ENCODE peak calls at places on chromosome 10, in nine cellular contexts. One of them, this sample, is unnamed.

GRCh38 chr10:131731780-131732630 is 168.8 kb upstream of the PPP2R2D start:
- DNase-seq in fibroblast of lung: no peak
- DNase-seq in psoas muscle: no peak
- DNase-seq in left ventricle myocardium inferior: no peak
- DNase-seq in colonic mucosa: no peak
- DNase-seq in IMR-90: no peak
- DNase-seq in A549: no peak
- DNase-seq in Peyer's patch: no peak
- DNase-seq in kidney: no peak
- DNase-seq in this sample: no peak

GRCh38 chr10:133231946-133232574 is 2.0 kb downstream of the UTF1 start:
- DNase-seq in fibroblast of lung: no peak
- DNase-seq in psoas muscle: no peak
- DNase-seq in left ventricle myocardium inferior: no peak
- DNase-seq in colonic mucosa: no peak
- DNase-seq in IMR-90: no peak
- DNase-seq in A549: no peak
- DNase-seq in Peyer's patch: no peak
- DNase-seq in kidney: no peak
- DNase-seq in this sample: no peak

GRCh38 chr10:34792881-34793280 is 22.2 kb downstream of the PARD3 start:
- DNase-seq in fibroblast of lung: no peak
- DNase-seq in psoas muscle: no peak
- DNase-seq in left ventricle myocardium inferior: no peak
- DNase-seq in colonic mucosa: no peak
- DNase-seq in IMR-90: no peak
- DNase-seq in A549: no peak
- DNase-seq in Peyer's patch: no peak
- DNase-seq in kidney: no peak
- DNase-seq in this sample: no peak

GRCh38 chr10:80202934-80203834 is 2.2 kb downstream of the ANXA11 start:
- DNase-seq in fibroblast of lung: peak; percentile 82
- DNase-seq in psoas muscle: peak; percentile 91
- DNase-seq in left ventricle myocardium inferior: peak; percentile 81
- DNase-seq in colonic mucosa: peak; percentile 75
- DNase-seq in IMR-90: peak; percentile 85
- DNase-seq in A549: peak; percentile 75
- DNase-seq in Peyer's patch: peak; percentile 74
- DNase-seq in kidney: peak; percentile 88
- DNase-seq in this sample: peak; percentile 86

GRCh38 chr10:73889014-73889413 is 14.7 kb upstream of the CAMK2G start:
- DNase-seq in fibroblast of lung: peak; percentile 72
- DNase-seq in psoas muscle: peak; percentile 80
- DNase-seq in left ventricle myocardium inferior: peak; percentile 56
- DNase-seq in colonic mucosa: peak; percentile 48
- DNase-seq in IMR-90: peak; percentile 78
- DNase-seq in A549: peak; percentile 55
- DNase-seq in Peyer's patch: peak; percentile 43
- DNase-seq in kidney: peak; percentile 86
- DNase-seq in this sample: peak; percentile 41

GRCh38 chr10:112115781-112116385 is 67.7 kb downstream of the GPAM start:
- DNase-seq in fibroblast of lung: peak; percentile 3
- DNase-seq in psoas muscle: no peak
- DNase-seq in left ventricle myocardium inferior: no peak
- DNase-seq in colonic mucosa: peak; percentile 32
- DNase-seq in IMR-90: peak; percentile 18
- DNase-seq in A549: peak; percentile 33
- DNase-seq in Peyer's patch: no peak
- DNase-seq in kidney: no peak
- DNase-seq in this sample: no peak

GRCh38 chr10:132493246-132493755 is 44.3 kb upstream of the INPP5A start:
- DNase-seq in fibroblast of lung: no peak
- DNase-seq in psoas muscle: peak; percentile 43
- DNase-seq in left ventricle myocardium inferior: no peak
- DNase-seq in colonic mucosa: no peak
- DNase-seq in IMR-90: no peak
- DNase-seq in A549: no peak
- DNase-seq in Peyer's patch: no peak
- DNase-seq in kidney: no peak
- DNase-seq in this sample: no peak

GRCh38 chr10:7832060-7832459 is 13.8 kb downstream of the TAF3 start:
- DNase-seq in fibroblast of lung: no peak
- DNase-seq in psoas muscle: no peak
- DNase-seq in left ventricle myocardium inferior: no peak
- DNase-seq in colonic mucosa: no peak
- DNase-seq in IMR-90: no peak
- DNase-seq in A549: no peak
- DNase-seq in Peyer's patch: no peak
- DNase-seq in kidney: no peak
- DNase-seq in this sample: no peak

GRCh38 chr10:88527245-88527644 is 55.9 kb downstream of the RNLS start:
- DNase-seq in fibroblast of lung: no peak
- DNase-seq in psoas muscle: no peak
- DNase-seq in left ventricle myocardium inferior: no peak
- DNase-seq in colonic mucosa: no peak
- DNase-seq in IMR-90: no peak
- DNase-seq in A549: no peak
- DNase-seq in Peyer's patch: no peak
- DNase-seq in kidney: no peak
- DNase-seq in this sample: no peak

GRCh38 chr10:61760943-61761824 is 98.5 kb downstream of the CABCOCO1 start:
- DNase-seq in fibroblast of lung: peak; percentile 91
- DNase-seq in psoas muscle: no peak
- DNase-seq in left ventricle myocardium inferior: no peak
- DNase-seq in colonic mucosa: no peak
- DNase-seq in IMR-90: peak; percentile 87
- DNase-seq in A549: no peak
- DNase-seq in Peyer's patch: no peak
- DNase-seq in kidney: no peak
- DNase-seq in this sample: no peak

DNA sequence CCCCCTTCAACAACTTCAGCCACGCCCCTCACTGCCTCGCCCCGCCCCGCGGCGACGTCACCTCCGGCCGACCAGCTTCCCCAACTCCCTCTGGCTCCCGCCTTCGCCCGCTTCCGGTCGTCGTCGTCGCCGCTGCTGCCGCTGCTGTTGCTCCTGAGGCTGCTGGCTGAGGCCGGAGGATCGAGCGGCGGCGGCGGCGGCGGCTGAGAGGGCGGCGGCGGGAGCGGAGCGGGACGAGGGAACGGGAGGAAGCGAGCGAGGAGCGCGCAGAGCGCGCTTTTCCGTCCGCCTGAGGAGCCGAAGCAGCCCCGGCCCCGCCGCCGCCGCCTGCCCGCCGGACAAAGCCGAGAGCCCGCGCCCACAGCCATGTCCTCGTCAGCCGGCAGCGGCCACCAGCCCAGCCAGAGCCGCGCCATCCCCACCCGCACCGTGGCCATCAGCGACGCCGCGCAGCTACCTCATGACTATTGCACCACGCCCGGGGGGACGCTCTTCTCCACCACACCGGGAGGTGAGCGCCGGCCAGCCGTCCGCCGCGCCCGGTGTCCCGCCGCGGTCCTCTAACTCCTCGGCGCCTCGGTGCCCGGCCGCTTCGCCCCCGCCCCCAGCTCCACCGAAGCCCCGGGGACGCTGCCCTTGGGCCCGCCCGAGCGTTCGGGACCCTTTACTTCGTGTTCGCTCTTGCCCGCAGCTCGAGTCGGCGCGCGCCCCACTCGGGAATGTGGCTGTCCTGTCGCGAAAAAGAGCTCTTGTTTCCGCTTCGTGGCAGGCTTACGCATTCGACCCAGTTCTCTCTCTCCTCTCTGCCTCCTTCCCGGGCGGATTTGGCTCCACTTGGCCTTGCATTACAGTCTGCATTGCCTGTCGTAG is at the start of gene EIF4EBP2:
- DNase-seq in fibroblast of lung: peak; percentile 96
- DNase-seq in psoas muscle: peak; percentile 99
- DNase-seq in left ventricle myocardium inferior: peak; percentile 99
- DNase-seq in colonic mucosa: peak; percentile 100
- DNase-seq in IMR-90: peak; percentile 93
- DNase-seq in A549: peak; percentile 96
- DNase-seq in Peyer's patch: peak; percentile 98
- DNase-seq in kidney: peak; percentile 99
- DNase-seq in this sample: peak; percentile 99
- H3K27ac ChIP-seq in fibroblast of lung: peak within 1 kb of the TSS; percentile 95
- H3K27ac ChIP-seq in psoas muscle: peak within 1 kb of the TSS; percentile 100
- H3K27ac ChIP-seq in left ventricle myocardium inferior: peak within 1 kb of the TSS; percentile 99
- H3K27ac ChIP-seq in colonic mucosa: peak within 1 kb of the TSS; percentile 95
- H3K27ac ChIP-seq in IMR-90: peak within 1 kb of the TSS; percentile 73
- H3K27ac ChIP-seq in A549: peak within 1 kb of the TSS; percentile 92
- H3K27ac ChIP-seq in Peyer's patch: peak within 1 kb of the TSS; percentile 95
- H3K27ac ChIP-seq in kidney: peak within 1 kb of the TSS; percentile 98
- H3K27ac ChIP-seq in this sample: peak within 1 kb of the TSS; percentile 95

GRCh38 chr10:14299516-14299915 is 31.2 kb downstream of the FRMD4A start:
- DNase-seq in fibroblast of lung: no peak
- DNase-seq in psoas muscle: no peak
- DNase-seq in left ventricle myocardium inferior: no peak
- DNase-seq in colonic mucosa: no peak
- DNase-seq in IMR-90: no peak
- DNase-seq in A549: no peak
- DNase-seq in Peyer's patch: no peak
- DNase-seq in kidney: no peak
- DNase-seq in this sample: no peak

GRCh38 chr10:14296081-14296709 is 34.5 kb downstream of the FRMD4A start:
- DNase-seq in fibroblast of lung: no peak
- DNase-seq in psoas muscle: no peak
- DNase-seq in left ventricle myocardium inferior: no peak
- DNase-seq in colonic mucosa: no peak
- DNase-seq in IMR-90: no peak
- DNase-seq in A549: no peak
- DNase-seq in Peyer's patch: no peak
- DNase-seq in kidney: no peak
- DNase-seq in this sample: peak; percentile 12

GRCh38 chr10:14306201-14306600 is 24.5 kb downstream of the FRMD4A start:
- DNase-seq in fibroblast of lung: no peak
- DNase-seq in psoas muscle: no peak
- DNase-seq in left ventricle myocardium inferior: no peak
- DNase-seq in colonic mucosa: no peak
- DNase-seq in IMR-90: no peak
- DNase-seq in A549: no peak
- DNase-seq in Peyer's patch: no peak
- DNase-seq in kidney: no peak
- DNase-seq in this sample: no peak

GRCh38 chr10:14304029-14304428 is 26.7 kb downstream of the FRMD4A start:
- DNase-seq in fibroblast of lung: no peak
- DNase-seq in psoas muscle: no peak
- DNase-seq in left ventricle myocardium inferior: no peak
- DNase-seq in colonic mucosa: no peak
- DNase-seq in IMR-90: no peak
- DNase-seq in A549: no peak
- DNase-seq in Peyer's patch: no peak
- DNase-seq in kidney: no peak
- DNase-seq in this sample: no peak

DNA sequence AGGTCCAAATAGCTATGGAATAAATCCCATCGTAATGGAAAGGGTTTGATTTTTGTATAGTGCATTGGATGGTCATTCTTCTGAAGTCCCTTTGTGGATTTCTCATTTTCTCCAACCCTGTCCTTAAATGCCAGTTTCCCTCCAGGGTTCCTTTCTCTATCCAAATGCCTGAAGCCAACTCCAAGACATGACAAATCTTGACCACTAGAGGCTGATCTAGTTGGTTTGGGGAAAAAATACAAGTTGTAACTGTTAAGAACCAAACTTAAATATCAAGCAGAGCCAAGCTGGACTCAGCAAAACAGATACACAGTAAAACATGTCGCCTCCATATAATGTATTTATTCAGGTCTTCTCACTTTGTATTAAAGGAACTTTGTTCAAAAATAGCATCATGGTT is 28.7 kb downstream of the FRMD4A start:
- DNase-seq in fibroblast of lung: peak; percentile 22
- DNase-seq in psoas muscle: no peak
- DNase-seq in left ventricle myocardium inferior: no peak
- DNase-seq in colonic mucosa: no peak
- DNase-seq in IMR-90: peak; percentile 43
- DNase-seq in A549: no peak
- DNase-seq in Peyer's patch: no peak
- DNase-seq in kidney: no peak
- DNase-seq in this sample: no peak
- TF ChIP-seq CTCF in fibroblast of lung: peak; percentile 58
- TF ChIP-seq CTCF in psoas muscle: no peak
- TF ChIP-seq CTCF in left ventricle myocardium inferior: peak; percentile 24
- TF ChIP-seq CTCF in colonic mucosa: no peak
- TF ChIP-seq CTCF in IMR-90: peak; percentile 53
- TF ChIP-seq CTCF in A549: no peak
- TF ChIP-seq CTCF in Peyer's patch: no peak
- TF ChIP-seq CTCF in kidney: peak; percentile 26
- TF ChIP-seq CTCF in this sample: no peak

DNA sequence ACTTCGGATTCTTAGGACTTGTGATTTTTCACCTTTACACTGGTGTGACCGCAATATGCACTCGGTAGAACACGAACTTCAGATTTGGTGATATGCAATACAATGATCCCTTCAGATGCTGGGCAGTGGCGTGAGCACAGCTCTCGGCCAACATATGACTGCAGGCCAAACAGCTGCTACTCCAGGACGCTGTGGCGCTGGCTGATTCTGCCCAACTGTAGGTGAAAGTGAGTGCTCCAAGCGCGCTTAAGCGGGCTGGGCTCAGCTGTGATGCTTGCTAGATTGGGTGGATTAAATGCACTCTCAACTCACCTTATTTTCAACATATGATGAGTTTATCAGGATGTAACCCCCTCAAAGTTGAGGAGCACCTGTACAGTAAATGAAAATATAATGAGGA is 137.6 kb upstream of the RET start:
- DNase-seq in fibroblast of lung: no peak
- DNase-seq in psoas muscle: no peak
- DNase-seq in left ventricle myocardium inferior: no peak
- DNase-seq in colonic mucosa: no peak
- DNase-seq in IMR-90: no peak
- DNase-seq in A549: no peak
- DNase-seq in Peyer's patch: no peak
- DNase-seq in kidney: peak; percentile 39
- DNase-seq in this sample: no peak
- H3K4me1 ChIP-seq in fibroblast of lung: no peaks in the 10 kb centered on the region
- H3K4me1 ChIP-seq in psoas muscle: no peaks in the 10 kb centered on the region
- H3K4me1 ChIP-seq in left ventricle myocardium inferior: no peaks in the 10 kb centered on the region
- H3K4me1 ChIP-seq in colonic mucosa: no peaks in the 10 kb centered on the region
- H3K4me1 ChIP-seq in IMR-90: no peaks in the 10 kb centered on the region
- H3K4me1 ChIP-seq in A549: no peaks in the 10 kb centered on the region
- H3K4me1 ChIP-seq in Peyer's patch: no peaks in the 10 kb centered on the region
- H3K4me1 ChIP-seq in kidney: no peaks in the 10 kb centered on the region
- H3K4me1 ChIP-seq in this sample: no peaks in the 10 kb centered on the region

DNA sequence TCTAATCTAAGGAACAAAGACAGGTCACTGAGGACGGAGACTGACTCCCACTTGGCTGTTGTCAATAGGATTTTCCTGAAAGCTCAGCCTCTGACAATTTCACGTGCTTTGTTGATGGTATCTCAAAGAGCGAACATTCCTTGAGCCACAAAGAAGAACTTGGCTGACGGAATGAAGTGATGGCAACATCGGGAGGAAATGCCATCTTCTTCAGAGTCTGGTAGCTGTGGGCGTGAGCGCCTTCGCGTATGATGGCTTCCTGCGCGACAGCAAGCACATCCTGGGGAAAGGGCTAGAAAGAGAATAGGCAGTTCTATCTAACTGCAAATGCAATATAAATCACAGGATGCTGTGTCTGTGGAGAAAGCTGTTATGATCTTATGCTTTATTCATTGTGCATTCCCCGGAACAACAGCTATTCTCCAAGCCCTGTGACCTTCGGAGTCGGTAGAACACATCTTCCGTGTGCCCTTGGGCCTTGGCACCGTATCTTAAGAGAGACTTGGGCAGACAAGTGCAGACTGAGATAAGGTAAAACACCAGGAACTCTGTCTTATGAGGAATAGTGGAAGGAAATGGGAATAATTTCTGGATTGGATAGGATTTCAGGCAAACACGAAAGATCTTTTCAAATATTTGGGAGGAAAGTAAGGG is 19.6 kb upstream of the GTPBP4 start:
- DNase-seq in fibroblast of lung: no peak
- DNase-seq in psoas muscle: no peak
- DNase-seq in left ventricle myocardium inferior: no peak
- DNase-seq in colonic mucosa: no peak
- DNase-seq in IMR-90: no peak
- DNase-seq in A549: no peak
- DNase-seq in Peyer's patch: no peak
- DNase-seq in kidney: no peak
- DNase-seq in this sample: no peak
- H3K27ac ChIP-seq in fibroblast of lung: no peak overlapping the region
- H3K27ac ChIP-seq in psoas muscle: no peak overlapping the region
- H3K27ac ChIP-seq in left ventricle myocardium inferior: no peak overlapping the region
- H3K27ac ChIP-seq in colonic mucosa: no peak overlapping the region
- H3K27ac ChIP-seq in IMR-90: no peak overlapping the region
- H3K27ac ChIP-seq in A549: no peak overlapping the region
- H3K27ac ChIP-seq in Peyer's patch: peak overlapping the region; percentile 3
- H3K27ac ChIP-seq in kidney: no peak overlapping the region
- H3K27ac ChIP-seq in this sample: no peak overlapping the region